ENCODE peak calls at places on chromosomes 12 and 14, in four cellular contexts. One of them, this sample, is unnamed.

GRCh38 chr14:104559043-104559768 is 20.4 kb upstream of the C14orf180 start:
- DNase-seq in right lobe of liver: no peak
- DNase-seq in AG09309: no peak
- DNase-seq in activated T-cell treated with anti-CD3 and anti-CD28 coated beads, Interleukin-2, amount 50 U/mL, for 72 hours: no peak
- DNase-seq in this sample: no peak

GRCh38 chr14:103126873-103127304 is 3.6 kb downstream of the TNFAIP2 start:
- DNase-seq in right lobe of liver: peak
- DNase-seq in AG09309: no peak
- DNase-seq in activated T-cell treated with anti-CD3 and anti-CD28 coated beads, Interleukin-2, amount 50 U/mL, for 72 hours: no peak
- DNase-seq in this sample: no peak

GRCh38 chr14:100375273-100375962 is 52.3 kb downstream of the SLC25A47 start:
- DNase-seq in right lobe of liver: peak
- DNase-seq in AG09309: peak
- DNase-seq in activated T-cell treated with anti-CD3 and anti-CD28 coated beads, Interleukin-2, amount 50 U/mL, for 72 hours: peak
- DNase-seq in this sample: peak

GRCh38 chr12:115354476-115354890 is 670.5 kb upstream of the TBX3 start:
- DNase-seq in right lobe of liver: no peak
- DNase-seq in AG09309: no peak
- DNase-seq in activated T-cell treated with anti-CD3 and anti-CD28 coated beads, Interleukin-2, amount 50 U/mL, for 72 hours: no peak
- DNase-seq in this sample: no peak

GRCh38 chr12:12592930-12593329 is 18.7 kb upstream of the CREBL2 start:
- DNase-seq in right lobe of liver: no peak
- DNase-seq in AG09309: no peak
- DNase-seq in activated T-cell treated with anti-CD3 and anti-CD28 coated beads, Interleukin-2, amount 50 U/mL, for 72 hours: no peak
- DNase-seq in this sample: no peak

GRCh38 chr12:122079038-122079531 is 529 bp downstream of the MLXIP start:
- DNase-seq in right lobe of liver: peak
- DNase-seq in AG09309: no peak
- DNase-seq in activated T-cell treated with anti-CD3 and anti-CD28 coated beads, Interleukin-2, amount 50 U/mL, for 72 hours: no peak
- DNase-seq in this sample: no peak

GRCh38 chr14:89365071-89365801 is 51.8 kb downstream of the FOXN3 start:
- DNase-seq in right lobe of liver: no peak
- DNase-seq in AG09309: no peak
- DNase-seq in activated T-cell treated with anti-CD3 and anti-CD28 coated beads, Interleukin-2, amount 50 U/mL, for 72 hours: peak
- DNase-seq in this sample: no peak

GRCh38 chr14:86055512-86055911 is 525.6 kb downstream of the FLRT2 start:
- DNase-seq in right lobe of liver: no peak
- DNase-seq in AG09309: no peak
- DNase-seq in activated T-cell treated with anti-CD3 and anti-CD28 coated beads, Interleukin-2, amount 50 U/mL, for 72 hours: no peak
- DNase-seq in this sample: peak

GRCh38 chr14:98138666-98139065 is 1133.3 kb downstream of the BCL11B start:
- DNase-seq in right lobe of liver: no peak
- DNase-seq in AG09309: no peak
- DNase-seq in activated T-cell treated with anti-CD3 and anti-CD28 coated beads, Interleukin-2, amount 50 U/mL, for 72 hours: peak
- DNase-seq in this sample: no peak

GRCh38 chr12:67449591-67450052 is 180.5 kb downstream of the CAND1 start:
- DNase-seq in right lobe of liver: no peak
- DNase-seq in AG09309: no peak
- DNase-seq in activated T-cell treated with anti-CD3 and anti-CD28 coated beads, Interleukin-2, amount 50 U/mL, for 72 hours: peak
- DNase-seq in this sample: no peak

GRCh38 chr14:67079836-67080235 is 109.4 kb upstream of the GARIN2 start:
- DNase-seq in right lobe of liver: no peak
- DNase-seq in AG09309: no peak
- DNase-seq in activated T-cell treated with anti-CD3 and anti-CD28 coated beads, Interleukin-2, amount 50 U/mL, for 72 hours: no peak
- DNase-seq in this sample: no peak

GRCh38 chr14:50830044-50830931 is 674 bp downstream of the NIN start:
- DNase-seq in right lobe of liver: peak
- DNase-seq in AG09309: no peak
- DNase-seq in activated T-cell treated with anti-CD3 and anti-CD28 coated beads, Interleukin-2, amount 50 U/mL, for 72 hours: peak
- DNase-seq in this sample: no peak

GRCh38 chr14:92266216-92266615 is 56.7 kb upstream of the SLC24A4 start:
- DNase-seq in right lobe of liver: no peak
- DNase-seq in AG09309: no peak
- DNase-seq in activated T-cell treated with anti-CD3 and anti-CD28 coated beads, Interleukin-2, amount 50 U/mL, for 72 hours: no peak
- DNase-seq in this sample: no peak

GRCh38 chr12:22858849-22859569 is 234.0 kb downstream of the ETNK1 start:
- DNase-seq in right lobe of liver: no peak
- DNase-seq in AG09309: peak
- DNase-seq in activated T-cell treated with anti-CD3 and anti-CD28 coated beads, Interleukin-2, amount 50 U/mL, for 72 hours: no peak
- DNase-seq in this sample: peak

GRCh38 chr12:24719293-24719721 is 229.6 kb downstream of the BCAT1 start:
- DNase-seq in right lobe of liver: no peak
- DNase-seq in AG09309: no peak
- DNase-seq in activated T-cell treated with anti-CD3 and anti-CD28 coated beads, Interleukin-2, amount 50 U/mL, for 72 hours: peak
- DNase-seq in this sample: no peak

GRCh38 chr14:93960108-93960475 is 16.3 kb downstream of the ASB2 start:
- DNase-seq in right lobe of liver: no peak
- DNase-seq in AG09309: no peak
- DNase-seq in activated T-cell treated with anti-CD3 and anti-CD28 coated beads, Interleukin-2, amount 50 U/mL, for 72 hours: no peak
- DNase-seq in this sample: no peak

GRCh38 chr12:128662106-128662505 is 161.7 kb downstream of the SLC15A4 start:
- DNase-seq in right lobe of liver: no peak
- DNase-seq in AG09309: no peak
- DNase-seq in activated T-cell treated with anti-CD3 and anti-CD28 coated beads, Interleukin-2, amount 50 U/mL, for 72 hours: no peak
- DNase-seq in this sample: no peak

GRCh38 chr12:6310771-6311610 is 509 bp downstream of the PLEKHG6 start:
- DNase-seq in right lobe of liver: no peak
- DNase-seq in AG09309: no peak
- DNase-seq in activated T-cell treated with anti-CD3 and anti-CD28 coated beads, Interleukin-2, amount 50 U/mL, for 72 hours: no peak
- DNase-seq in this sample: no peak

GRCh38 chr14:65791551-65791981 is 379.0 kb downstream of the FUT8 start:
- DNase-seq in right lobe of liver: no peak
- DNase-seq in AG09309: no peak
- DNase-seq in activated T-cell treated with anti-CD3 and anti-CD28 coated beads, Interleukin-2, amount 50 U/mL, for 72 hours: peak
- DNase-seq in this sample: no peak